ENCODE peak calls at places on chromosomes 11 and 22, in six cellular contexts. V is H9, R is neuronal stem cell, S is mesenchymal stem cell, T is H1, I is trophoblast cell. Q is an unnamed sample.
A peak's percentile ranks its signal among the peaks of the same experiment; 100 is the strongest.

GRCh38 chr11:61028135-61028729 is 56.8 kb downstream of the CD6 start:
- DNase-seq in V (no peak), R (no peak), S (no peak), T (no peak), I (peak; percentile 8), Q (no peak)

GRCh38 chr11:118142809-118143208 is 9.8 kb downstream of the SCN4B start:
- DNase-seq in V (no peak), R (no peak), S (no peak), T (no peak), I (peak; percentile 46), Q (no peak)

GRCh38 chr11:27945323-27945722 is 162.6 kb downstream of the KIF18A start:
- DNase-seq in V (no peak), R (no peak), S (no peak), T (no peak), I (no peak), Q (no peak)

GRCh38 chr22:49575703-49576081 is 252.0 kb downstream of the BRD1 start:
- DNase-seq in V (peak; percentile 20), R (no peak), S (no peak), T (no peak), I (no peak), Q (no peak)

GRCh38 chr11:2396471-2396870 is 4.1 kb upstream of the TSSC4 start:
- DNase-seq in V (no peak), R (no peak), S (no peak), T (no peak), I (no peak), Q (no peak)

GRCh38 chr11:13222285-13222684 is 55.3 kb upstream of the BMAL1 start:
- DNase-seq in V (no peak), R (no peak), S (no peak), T (peak; percentile 33), I (no peak), Q (peak; percentile 31)

GRCh38 chr11:13216019-13217006 is 61.3 kb upstream of the BMAL1 start:
- DNase-seq in V (peak; percentile 55), R (peak; percentile 62), S (peak; percentile 98), T (peak; percentile 56), I (peak; percentile 79), Q (peak; percentile 98)

GRCh38 chr22:23105919-23106853 is 35.6 kb downstream of the RSPH14 start:
- DNase-seq in V (no peak), R (no peak), S (no peak), T (no peak), I (no peak), Q (no peak)

GRCh38 chr11:67274768-67275605 is 8.7 kb downstream of the GRK2 start:
- DNase-seq in V (no peak), R (no peak), S (no peak), T (no peak), I (no peak), Q (no peak)

GRCh38 chr11:108497317-108498045 is 703 bp downstream of the POGLUT3 start:
- DNase-seq in V (peak; percentile 91), R (peak; percentile 78), S (peak; percentile 100), T (peak; percentile 65), I (peak; percentile 99), Q (peak; percentile 100)

GRCh38 chr22:38415561-38416321 is 39.3 kb downstream of the KCNJ4 start:
- DNase-seq in V (peak; percentile 80), R (no peak), S (no peak), T (no peak), I (no peak), Q (no peak)

GRCh38 chr11:47413908-47414684 is 5.7 kb downstream of the SLC39A13 start:
- DNase-seq in V (no peak), R (no peak), S (peak; percentile 47), T (no peak), I (no peak), Q (peak; percentile 89)

GRCh38 chr11:110490886-110491285 is 61.1 kb downstream of the FDX1 start:
- DNase-seq in V (no peak), R (no peak), S (peak; percentile 79), T (no peak), I (peak; percentile 85), Q (peak; percentile 80)

GRCh38 chr11:110665689-110666465 is 46.4 kb downstream of the ARHGAP20 start:
- DNase-seq in V (no peak), R (no peak), S (no peak), T (no peak), I (peak; percentile 48), Q (no peak)

GRCh38 chr22:36510966-36511881 is 4.4 kb upstream of the FOXRED2 start:
- DNase-seq in V (peak; percentile 71), R (no peak), S (peak; percentile 72), T (peak; percentile 68), I (peak; percentile 84), Q (peak; percentile 51)

GRCh38 chr22:50276143-50276542 is 6.0 kb upstream of the MAPK11 start:
- DNase-seq in V (peak; percentile 54), R (no peak), S (no peak), T (peak; percentile 77), I (peak; percentile 58), Q (peak; percentile 43)

GRCh38 chr22:40364431-40364830 is 6.0 kb upstream of the SGSM3 start:
- DNase-seq in V (no peak), R (no peak), S (no peak), T (no peak), I (no peak), Q (no peak)

GRCh38 chr22:35452351-35452781 is 52.4 kb downstream of the MCM5 start:
- DNase-seq in V (no peak), R (no peak), S (no peak), T (no peak), I (no peak), Q (no peak)

GRCh38 chr11:93939084-93939780 is 81.9 kb upstream of the HEPHL1 start:
- DNase-seq in V (no peak), R (no peak), S (no peak), T (no peak), I (no peak), Q (peak; percentile 11)

GRCh38 chr11:3382613-3383275 is 3.8 kb upstream of the ZNF195 start:
- DNase-seq in V (no peak), R (no peak), S (no peak), T (no peak), I (no peak), Q (no peak)

GRCh38 chr11:122342089-122342749 is 226.2 kb upstream of the BLID start:
- DNase-seq in V (no peak), R (no peak), S (no peak), T (no peak), I (peak; percentile 18), Q (peak; percentile 25)

GRCh38 chr22:20080776-20081654 is 974 bp downstream of the DGCR8 start:
- DNase-seq in V (peak; percentile 56), R (peak; percentile 45), S (peak; percentile 83), T (no peak), I (peak; percentile 66), Q (peak; percentile 67)

GRCh38 chr11:118484405-118484804 is 42.9 kb upstream of the TTC36 start:
- DNase-seq in V (no peak), R (no peak), S (no peak), T (no peak), I (no peak), Q (no peak)

GRCh38 chr11:117076941-117077659 is 21.1 kb downstream of the SIK3 start:
- DNase-seq in V (no peak), R (no peak), S (peak; percentile 63), T (no peak), I (no peak), Q (no peak)

GRCh38 chr22:44259366-44260215 is 53.2 kb downstream of the SHISAL1 start:
- DNase-seq in V (peak; percentile 19), R (no peak), S (no peak), T (peak; percentile 36), I (no peak), Q (no peak)

GRCh38 chr22:39292561-39293074 is 26.8 kb downstream of the RPL3 start:
- DNase-seq in V (peak; percentile 76), R (peak; percentile 45), S (peak; percentile 91), T (no peak), I (peak; percentile 96), Q (peak; percentile 92)

GRCh38 chr22:20584872-20585639 is 77.6 kb downstream of the MED15 start:
- DNase-seq in V (no peak), R (no peak), S (no peak), T (no peak), I (no peak), Q (no peak)

GRCh38 chr11:44905131-44905866 is 45.4 kb downstream of the TP53I11 start:
- DNase-seq in V (no peak), R (no peak), S (no peak), T (no peak), I (peak; percentile 27), Q (peak; percentile 37)
- H4K91ac ChIP-seq in V (no peak overlapping the region), R (no peak overlapping the region), S (no peak overlapping the region), T (no peak overlapping the region), I (no peak overlapping the region), Q (no peak overlapping the region)

DNA sequence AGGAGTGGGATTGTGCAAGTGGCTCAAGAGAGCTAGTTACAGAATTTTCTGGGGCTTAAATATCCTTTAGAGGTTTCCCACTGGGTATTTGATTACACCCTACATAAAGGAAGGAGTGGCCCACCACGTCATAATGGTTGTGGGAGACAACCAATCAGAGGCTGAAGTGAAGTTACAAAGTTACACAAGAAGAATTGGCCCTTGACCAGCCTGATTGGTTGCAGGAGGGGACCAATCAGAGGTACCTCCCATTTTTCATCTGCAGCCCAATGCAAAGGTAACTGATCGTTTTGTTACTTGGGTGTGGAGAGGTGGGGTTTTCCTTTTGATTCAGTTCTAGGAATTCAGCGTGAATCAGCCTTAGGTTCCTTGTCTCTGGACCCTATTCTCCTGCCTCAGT is 430.5 kb upstream of the FAT3 start:
- DNase-seq in V (no peak), R (no peak), S (no peak), T (no peak), I (no peak), Q (no peak)
- H4K91ac ChIP-seq in V (no peak overlapping the region), R (no peak overlapping the region), S (no peak overlapping the region), T (no peak overlapping the region), I (peak overlapping the region; percentile 35), Q (no peak overlapping the region)

DNA sequence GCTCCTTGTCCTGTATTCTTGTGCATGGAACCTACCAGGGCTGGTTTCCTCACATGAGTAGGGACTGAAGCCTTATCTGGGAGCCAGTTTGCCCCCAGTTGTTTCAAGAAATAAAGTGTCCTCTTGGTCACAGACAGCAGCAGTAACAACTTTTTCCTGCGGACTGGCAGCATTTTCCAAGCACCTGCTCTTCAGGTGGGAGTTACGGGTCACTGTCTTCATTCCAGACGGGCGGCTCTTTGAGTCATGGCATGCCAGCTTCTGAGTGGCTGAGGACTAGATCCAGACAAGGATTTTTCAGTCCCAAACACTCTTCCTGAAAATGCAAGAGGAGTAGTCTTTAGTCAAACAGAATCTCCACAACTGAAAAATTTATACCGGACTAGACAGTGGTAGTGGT is 2.7 kb upstream of the CD44 start:
- DNase-seq in V (no peak), R (no peak), S (peak; percentile 7), T (no peak), I (no peak), Q (no peak)
- H4K91ac ChIP-seq in V (no peak overlapping the region), R (no peak overlapping the region), S (no peak overlapping the region), T (no peak overlapping the region), I (no peak overlapping the region), Q (no peak overlapping the region)

GRCh38 chr11:73856001-73856663 is 20.5 kb downstream of the COA4 start:
- DNase-seq in V (no peak), R (no peak), S (no peak), T (no peak), I (no peak), Q (no peak)

GRCh38 chr11:73859671-73860070 is 17.0 kb downstream of the COA4 start:
- DNase-seq in V (no peak), R (no peak), S (no peak), T (no peak), I (peak; percentile 58), Q (peak; percentile 22)

GRCh38 chr11:73862971-73863370 is 13.7 kb downstream of the COA4 start:
- DNase-seq in V (no peak), R (no peak), S (no peak), T (no peak), I (no peak), Q (no peak)

GRCh38 chr11:73854680-73855079 is 22.0 kb downstream of the COA4 start:
- DNase-seq in V (no peak), R (no peak), S (peak; percentile 22), T (no peak), I (peak; percentile 89), Q (peak; percentile 59)

GRCh38 chr11:73860202-73860601 is 16.4 kb downstream of the COA4 start:
- DNase-seq in V (no peak), R (no peak), S (no peak), T (no peak), I (no peak), Q (no peak)
- H4K91ac ChIP-seq in V (no peak overlapping the region), R (no peak overlapping the region), S (no peak overlapping the region), T (no peak overlapping the region), I (no peak overlapping the region), Q (no peak overlapping the region)

Q was measured in IMR-90.